ENCODE peak calls at places on chromosomes 3 and 15, in six cellular contexts. F is HEK293T; Q is WTC11; W is left cardiac atrium; N is WERI-Rb-1; U is stimulated activated CD8-positive, alpha-beta memory T cell treated with anti-CD3 and anti-CD28 coated beads, Interleukin-4, amount 100 ng/mL, for 4 hours. D is an unnamed sample.

GRCh38 chr15:98746756-98747155 is 98.4 kb downstream of the IGF1R start:
- DNase-seq in F (no peak), Q (no peak), W (no peak), N (no peak), U (no peak), D (no peak)

GRCh38 chr3:123281406-123281805 is 79.7 kb downstream of the SEC22A start:
- DNase-seq in F (peak), Q (no peak), W (no peak), N (no peak), U (no peak), D (no peak)

GRCh38 chr3:176798680-176799079 is 398.6 kb downstream of the TBL1XR1 start:
- DNase-seq in F (no peak), Q (no peak), W (no peak), N (no peak), U (no peak), D (no peak)

GRCh38 chr15:56390739-56391267 is 25.6 kb downstream of the TEX9 start:
- DNase-seq in F (no peak), Q (no peak), W (no peak), N (no peak), U (no peak), D (no peak)

GRCh38 chr3:114151091-114151490 is 27.8 kb downstream of the DRD3 start:
- DNase-seq in F (no peak), Q (no peak), W (no peak), N (no peak), U (no peak), D (no peak)

GRCh38 chr3:135908225-135908624 is 57.3 kb upstream of the PPP2R3A start:
- DNase-seq in F (no peak), Q (no peak), W (no peak), N (no peak), U (no peak), D (no peak)

GRCh38 chr3:195224980-195225580 is 45.9 kb downstream of the XXYLT1 start:
- DNase-seq in F (no peak), Q (no peak), W (no peak), N (no peak), U (no peak), D (no peak)

GRCh38 chr3:111695584-111696213 is 100.6 kb upstream of the ZBED2 start:
- DNase-seq in F (no peak), Q (no peak), W (no peak), N (no peak), U (no peak), D (no peak)

GRCh38 chr3:115623414-115623868 is at the start of gene GAP43:
- DNase-seq in F (peak), Q (peak), W (peak), N (peak), U (no peak), D (peak)

GRCh38 chr3:191246628-191247027 is 47.6 kb downstream of the OSTN start:
- DNase-seq in F (no peak), Q (no peak), W (no peak), N (no peak), U (no peak), D (no peak)

GRCh38 chr15:47296911-47297310 is 420.4 kb upstream of the SEMA6D start:
- DNase-seq in F (no peak), Q (no peak), W (no peak), N (no peak), U (no peak), D (no peak)

GRCh38 chr3:48647714-48648113 is 12.5 kb upstream of the SLC26A6 start:
- DNase-seq in F (no peak), Q (no peak), W (no peak), N (no peak), U (no peak), D (no peak)